ENCODE peak calls at places on chromosomes 13 and 19, in four cellular contexts. One of them, this sample, is unnamed.

GRCh38 chr13:50714886-50715285 is 128.6 kb downstream of the DLEU7 start:
- DNase-seq in fibroblast of villous mesenchyme: no peak
- DNase-seq in lung microvascular endothelial cell: no peak
- DNase-seq in astrocyte: no peak
- DNase-seq in this sample: no peak

GRCh38 chr13:109737606-109738005 is 48.8 kb downstream of the IRS2 start:
- DNase-seq in fibroblast of villous mesenchyme: no peak
- DNase-seq in lung microvascular endothelial cell: no peak
- DNase-seq in astrocyte: peak; percentile 70
- DNase-seq in this sample: peak; percentile 63

GRCh38 chr13:28716511-28716910 is 2.3 kb downstream of the SLC46A3 start:
- DNase-seq in fibroblast of villous mesenchyme: peak; percentile 99
- DNase-seq in lung microvascular endothelial cell: peak; percentile 99
- DNase-seq in astrocyte: peak; percentile 36
- DNase-seq in this sample: peak; percentile 92

GRCh38 chr19:7657047-7657779 is 11.6 kb upstream of the RETN start:
- DNase-seq in fibroblast of villous mesenchyme: peak; percentile 58
- DNase-seq in lung microvascular endothelial cell: no peak
- DNase-seq in astrocyte: no peak
- DNase-seq in this sample: no peak

GRCh38 chr13:94967183-94968039 is 255.1 kb upstream of the SOX21 start:
- DNase-seq in fibroblast of villous mesenchyme: no peak
- DNase-seq in lung microvascular endothelial cell: peak; percentile 12
- DNase-seq in astrocyte: no peak
- DNase-seq in this sample: no peak

GRCh38 chr19:33267706-33268105 is 34.6 kb downstream of the CEBPA start:
- DNase-seq in fibroblast of villous mesenchyme: no peak
- DNase-seq in lung microvascular endothelial cell: no peak
- DNase-seq in astrocyte: no peak
- DNase-seq in this sample: no peak

GRCh38 chr19:42274065-42274682 is 5.1 kb downstream of the CIC start:
- DNase-seq in fibroblast of villous mesenchyme: no peak
- DNase-seq in lung microvascular endothelial cell: no peak
- DNase-seq in astrocyte: no peak
- DNase-seq in this sample: no peak

GRCh38 chr13:74136089-74136658 is 2.0 kb upstream of the KLF12 start:
- DNase-seq in fibroblast of villous mesenchyme: peak; percentile 38
- DNase-seq in lung microvascular endothelial cell: peak; percentile 39
- DNase-seq in astrocyte: peak; percentile 53
- DNase-seq in this sample: peak; percentile 26

GRCh38 chr19:47848871-47849473 is 10.1 kb upstream of the TPRX2 start:
- DNase-seq in fibroblast of villous mesenchyme: peak; percentile 20
- DNase-seq in lung microvascular endothelial cell: no peak
- DNase-seq in astrocyte: no peak
- DNase-seq in this sample: no peak

GRCh38 chr13:83372786-83373185 is 509.5 kb downstream of the SLITRK1 start:
- DNase-seq in fibroblast of villous mesenchyme: no peak
- DNase-seq in lung microvascular endothelial cell: no peak
- DNase-seq in astrocyte: no peak
- DNase-seq in this sample: no peak

GRCh38 chr19:1969176-1970002 is 28.4 kb downstream of the CSNK1G2 start:
- DNase-seq in fibroblast of villous mesenchyme: no peak
- DNase-seq in lung microvascular endothelial cell: no peak
- DNase-seq in astrocyte: no peak
- DNase-seq in this sample: no peak

GRCh38 chr19:6216996-6217751 is 62.6 kb downstream of the MLLT1 start:
- DNase-seq in fibroblast of villous mesenchyme: peak; percentile 42
- DNase-seq in lung microvascular endothelial cell: no peak
- DNase-seq in astrocyte: peak; percentile 47
- DNase-seq in this sample: peak; percentile 8

GRCh38 chr19:12937243-12938053 is 961 bp upstream of the CALR start:
- DNase-seq in fibroblast of villous mesenchyme: no peak
- DNase-seq in lung microvascular endothelial cell: peak; percentile 36
- DNase-seq in astrocyte: no peak
- DNase-seq in this sample: no peak

GRCh38 chr19:2983351-2984195 is 6.2 kb downstream of the TLE6 start:
- DNase-seq in fibroblast of villous mesenchyme: peak; percentile 74
- DNase-seq in lung microvascular endothelial cell: peak; percentile 58
- DNase-seq in astrocyte: peak; percentile 75
- DNase-seq in this sample: peak; percentile 46

GRCh38 chr13:112350300-112350699 is 25.9 kb upstream of the SPACA7 start:
- DNase-seq in fibroblast of villous mesenchyme: no peak
- DNase-seq in lung microvascular endothelial cell: no peak
- DNase-seq in astrocyte: no peak
- DNase-seq in this sample: no peak

GRCh38 chr19:45498411-45499195 is at the start of gene PPM1N:
- DNase-seq in fibroblast of villous mesenchyme: peak; percentile 40
- DNase-seq in lung microvascular endothelial cell: peak; percentile 43
- DNase-seq in astrocyte: no peak
- DNase-seq in this sample: no peak

GRCh38 chr19:38975861-38976271 is 324 bp upstream of the FBXO17 start:
- DNase-seq in fibroblast of villous mesenchyme: peak; percentile 50
- DNase-seq in lung microvascular endothelial cell: peak; percentile 24
- DNase-seq in astrocyte: peak; percentile 36
- DNase-seq in this sample: peak; percentile 79

GRCh38 chr19:17402982-17403855 is 2.2 kb downstream of the BST2 start:
- DNase-seq in fibroblast of villous mesenchyme: no peak
- DNase-seq in lung microvascular endothelial cell: peak; percentile 33
- DNase-seq in astrocyte: no peak
- DNase-seq in this sample: no peak

GRCh38 chr19:14775855-14776254 is 2.5 kb downstream of the ADGRE2 start:
- DNase-seq in fibroblast of villous mesenchyme: no peak
- DNase-seq in lung microvascular endothelial cell: no peak
- DNase-seq in astrocyte: no peak
- DNase-seq in this sample: no peak

GRCh38 chr13:51783432-51784094 is 20.4 kb downstream of the DHRS12 start:
- DNase-seq in fibroblast of villous mesenchyme: no peak
- DNase-seq in lung microvascular endothelial cell: no peak
- DNase-seq in astrocyte: no peak
- DNase-seq in this sample: no peak

GRCh38 chr19:46785054-46785979 is 3.1 kb downstream of the SLC1A5 start:
- DNase-seq in fibroblast of villous mesenchyme: peak; percentile 16
- DNase-seq in lung microvascular endothelial cell: no peak
- DNase-seq in astrocyte: no peak
- DNase-seq in this sample: peak; percentile 67

GRCh38 chr13:40985596-40986327 is 33.4 kb downstream of the ELF1 start:
- DNase-seq in fibroblast of villous mesenchyme: no peak
- DNase-seq in lung microvascular endothelial cell: no peak
- DNase-seq in astrocyte: no peak
- DNase-seq in this sample: no peak

GRCh38 chr13:81275666-81276258 is 934.8 kb upstream of the SPRY2 start:
- DNase-seq in fibroblast of villous mesenchyme: no peak
- DNase-seq in lung microvascular endothelial cell: no peak
- DNase-seq in astrocyte: no peak
- DNase-seq in this sample: no peak

GRCh38 chr13:94327318-94327717 is 152.2 kb downstream of the DCT start:
- DNase-seq in fibroblast of villous mesenchyme: no peak
- DNase-seq in lung microvascular endothelial cell: no peak
- DNase-seq in astrocyte: peak; percentile 48
- DNase-seq in this sample: peak; percentile 65

GRCh38 chr13:112525306-112525945 is 62.5 kb downstream of the TUBGCP3 start:
- DNase-seq in fibroblast of villous mesenchyme: no peak
- DNase-seq in lung microvascular endothelial cell: peak; percentile 64
- DNase-seq in astrocyte: no peak
- DNase-seq in this sample: no peak